ENCODE peak calls at places on chromosomes 5 and 9, in nine cellular contexts. Q, S, O, J, W, U, M, I and D are unnamed samples.

GRCh38 chr5:174272671-174273070 is 227.2 kb downstream of the NSG2 start:
- DNase-seq in Q (no peak), S (no peak), U (no peak), I (no peak), M (no peak), W (no peak), J (no peak), O (no peak), D (no peak)

GRCh38 chr5:53161876-53162275 is 52.3 kb upstream of the MOCS2 start:
- DNase-seq in M (no peak), W (no peak), S (no peak), Q (no peak), U (no peak), J (no peak), O (no peak), I (no peak), D (no peak)

GRCh38 chr5:148844433-148845279 is 18.2 kb downstream of the ADRB2 start:
- DNase-seq in I (no peak), S (no peak), J (no peak), O (no peak), M (no peak), W (no peak), Q (no peak), U (no peak), D (no peak)

GRCh38 chr5:130743091-130743490 is 422.0 kb downstream of the HINT1 start:
- DNase-seq in I (no peak), O (no peak), U (no peak), J (no peak), Q (no peak), W (no peak), M (no peak), S (no peak), D (no peak)

GRCh38 chr9:2872941-2873323 is 29.0 kb upstream of the PUM3 start:
- DNase-seq in O (no peak), Q (no peak), M (no peak), U (no peak), I (no peak), S (no peak), J (no peak), W (no peak), D (no peak)

GRCh38 chr9:1049641-1050040 is 516 bp upstream of the DMRT2 start:
- DNase-seq in M (no peak), S (no peak), O (no peak), I (no peak), W (no peak), U (no peak), J (no peak), Q (no peak), D (no peak)

GRCh38 chr9:109797509-109797908 is 17.5 kb downstream of the PALM2AKAP2 start:
- DNase-seq in W (no peak), J (no peak), M (no peak), I (no peak), U (no peak), O (no peak), Q (no peak), S (no peak), D (no peak)

GRCh38 chr5:147746986-147747385 is 35.5 kb downstream of the JAKMIP2 start:
- DNase-seq in J (no peak), U (no peak), Q (no peak), S (no peak), I (no peak), M (no peak), O (no peak), W (no peak), D (no peak)

GRCh38 chr9:108150736-108151135 is 661.2 kb upstream of the KLF4 start:
- DNase-seq in W (no peak), U (no peak), I (no peak), Q (peak), M (peak), S (no peak), O (no peak), J (no peak), D (no peak)

GRCh38 chr5:179824745-179825112 is 4.0 kb downstream of the SQSTM1 start:
- DNase-seq in J (no peak), O (no peak), U (no peak), S (no peak), W (no peak), Q (no peak), M (no peak), I (no peak), D (no peak)

GRCh38 chr5:56039985-56040384 is 45.2 kb upstream of the IL6ST start:
- DNase-seq in W (no peak), J (no peak), M (no peak), U (no peak), I (no peak), S (no peak), O (no peak), Q (peak), D (no peak)

GRCh38 chr9:127204771-127205470 is 59.7 kb upstream of the GARNL3 start:
- DNase-seq in U (peak), S (no peak), W (peak), M (no peak), J (no peak), I (no peak), Q (no peak), O (no peak), D (no peak)

GRCh38 chr5:94045839-94046782 is 304.7 kb upstream of the POU5F2 start:
- DNase-seq in M (no peak), U (no peak), Q (no peak), S (no peak), J (no peak), I (no peak), W (no peak), O (no peak), D (no peak)

GRCh38 chr9:35108946-35109575 is 6.1 kb upstream of the STOML2 start:
- DNase-seq in O (no peak), U (no peak), M (no peak), J (no peak), Q (no peak), I (no peak), W (no peak), S (no peak), D (no peak)

GRCh38 chr9:101029300-101030021 is 934 bp downstream of the PLPPR1 start:
- DNase-seq in Q (no peak), S (no peak), O (no peak), W (peak), M (no peak), J (no peak), U (no peak), I (no peak), D (no peak)

GRCh38 chr9:130026583-130027427 is 16.2 kb downstream of the FNBP1 start:
- DNase-seq in Q (no peak), S (no peak), W (no peak), M (no peak), I (no peak), O (no peak), J (no peak), U (no peak), D (no peak)

GRCh38 chr5:127290019-127290945 is at the start of gene MEGF10:
- DNase-seq in S (no peak), U (peak), Q (peak), W (peak), M (no peak), O (peak), I (peak), J (peak), D (peak)

GRCh38 chr9:101691657-101692056 is 46.8 kb downstream of the GRIN3A start:
- DNase-seq in M (no peak), J (no peak), Q (no peak), U (no peak), W (no peak), I (no peak), O (no peak), S (no peak), D (no peak)

GRCh38 chr9:132753593-132753880 is 83.3 kb downstream of the GTF3C4 start:
- DNase-seq in M (no peak), O (no peak), I (peak), U (no peak), J (no peak), Q (no peak), S (no peak), W (no peak), D (no peak)